ENCODE peak calls at places on chromosome 15, in nine cellular contexts. Q is ovary, M is A549, L is H54, T is GM12891, H is HCT116, K is transverse colon, O is IMR-90, Y is uterus. W is an unnamed sample.

GRCh38 chr15:48086162-48086561 is 34.6 kb upstream of the SLC24A5 start:
- DNase-seq in Q (no peak), M (no peak), L (no peak), T (no peak), H (no peak), K (no peak), O (no peak), Y (no peak), W (no peak)

GRCh38 chr15:80309769-80310384 is 57.9 kb upstream of the CTXND1 start:
- DNase-seq in Q (no peak), M (peak), L (peak), T (no peak), H (peak), K (no peak), O (peak), Y (no peak), W (peak)

GRCh38 chr15:70323111-70323851 is 225.6 kb upstream of the TLE3 start:
- DNase-seq in Q (peak), M (no peak), L (no peak), T (no peak), H (no peak), K (peak), O (no peak), Y (peak), W (peak)

GRCh38 chr15:64264511-64264910 is 91.5 kb downstream of the CSNK1G1 start:
- DNase-seq in Q (no peak), M (no peak), L (no peak), T (no peak), H (no peak), K (no peak), O (no peak), Y (no peak), W (no peak)

GRCh38 chr15:100116416-100117190 is 225.2 kb downstream of the ADAMTS17 start:
- DNase-seq in Q (peak), M (no peak), L (no peak), T (no peak), H (no peak), K (no peak), O (no peak), Y (peak), W (no peak)

GRCh38 chr15:72113347-72114031 is 4.5 kb downstream of the MYO9A start:
- DNase-seq in Q (no peak), M (no peak), L (no peak), T (no peak), H (no peak), K (no peak), O (peak), Y (no peak), W (no peak)

GRCh38 chr15:42931702-42932486 is 11.3 kb upstream of the TTBK2 start:
- DNase-seq in Q (no peak), M (no peak), L (no peak), T (no peak), H (no peak), K (no peak), O (no peak), Y (no peak), W (no peak)

GRCh38 chr15:55627730-55628368 is 39.7 kb upstream of the PYGO1 start:
- DNase-seq in Q (no peak), M (peak), L (peak), T (no peak), H (peak), K (no peak), O (peak), Y (no peak), W (peak)

GRCh38 chr15:75647370-75648155 is at the start of gene SNX33:
- DNase-seq in Q (peak), M (peak), L (no peak), T (peak), H (no peak), K (peak), O (peak), Y (peak), W (peak)
- TF ChIP-seq POLR2A in Q (peak), M (peak), L (peak), T (no peak), H (peak), K (peak), O (peak), Y (no peak), W (no peak)

DNA sequence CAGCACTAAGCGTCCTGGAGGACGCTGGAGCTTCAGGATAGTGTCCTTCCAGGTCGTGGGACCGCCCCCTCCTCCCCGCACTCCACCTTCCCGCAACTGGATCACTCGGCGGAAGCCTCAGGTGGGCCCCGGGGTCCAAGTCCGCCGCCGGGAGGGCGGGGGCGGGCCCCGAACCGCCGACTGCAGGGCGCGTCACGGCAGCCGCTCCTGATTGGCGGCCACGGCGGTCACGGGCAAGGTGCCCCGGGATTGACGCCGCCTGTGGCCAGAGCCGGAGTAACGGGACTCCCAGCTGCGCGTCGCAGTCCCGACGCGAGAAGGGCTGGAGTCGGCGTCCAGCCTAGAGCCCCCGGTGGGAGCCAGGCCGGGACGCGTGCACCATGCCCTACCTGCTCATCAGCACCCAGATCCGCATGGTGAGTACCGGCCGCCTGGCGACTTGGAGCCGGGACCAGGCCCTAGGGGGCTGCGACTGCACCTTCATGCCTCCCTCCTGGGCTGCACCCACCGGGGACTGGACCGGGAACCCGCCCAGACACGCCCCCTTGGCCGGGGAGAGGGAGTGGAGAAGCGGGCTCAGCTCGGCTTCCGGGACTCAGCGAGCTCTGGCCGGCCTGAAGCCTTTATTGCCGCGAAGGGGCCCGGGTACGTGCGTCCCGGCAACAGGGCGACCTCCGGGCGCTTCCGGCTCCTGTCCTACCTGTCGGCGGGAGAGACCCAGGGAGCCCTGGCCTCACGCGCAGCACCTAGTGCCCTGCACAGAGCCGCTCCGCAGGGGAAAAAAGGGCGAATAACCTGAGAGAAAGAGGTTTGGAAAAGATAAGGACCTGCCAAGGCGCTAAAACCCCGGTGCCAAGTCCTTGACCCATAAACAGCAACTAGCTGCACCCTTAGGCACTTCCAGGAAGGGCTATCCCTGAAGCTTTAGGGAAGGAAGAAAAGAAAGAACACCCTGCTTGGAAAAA is at the start of gene GCHFR:
- DNase-seq in Q (peak), M (peak), L (no peak), T (peak), H (no peak), K (peak), O (peak), Y (peak), W (peak)
- TF ChIP-seq POLR2A in Q (peak), M (peak), L (no peak), T (no peak), H (peak), K (peak), O (no peak), Y (no peak), W (peak)

GRCh38 chr15:47013446-47013845 is 703.9 kb upstream of the SEMA6D start:
- DNase-seq in Q (no peak), M (no peak), L (no peak), T (no peak), H (no peak), K (no peak), O (no peak), Y (no peak), W (no peak)
- TF ChIP-seq POLR2A in Q (no peak), M (no peak), L (no peak), T (no peak), H (no peak), K (no peak), O (no peak), Y (no peak), W (no peak)

DNA sequence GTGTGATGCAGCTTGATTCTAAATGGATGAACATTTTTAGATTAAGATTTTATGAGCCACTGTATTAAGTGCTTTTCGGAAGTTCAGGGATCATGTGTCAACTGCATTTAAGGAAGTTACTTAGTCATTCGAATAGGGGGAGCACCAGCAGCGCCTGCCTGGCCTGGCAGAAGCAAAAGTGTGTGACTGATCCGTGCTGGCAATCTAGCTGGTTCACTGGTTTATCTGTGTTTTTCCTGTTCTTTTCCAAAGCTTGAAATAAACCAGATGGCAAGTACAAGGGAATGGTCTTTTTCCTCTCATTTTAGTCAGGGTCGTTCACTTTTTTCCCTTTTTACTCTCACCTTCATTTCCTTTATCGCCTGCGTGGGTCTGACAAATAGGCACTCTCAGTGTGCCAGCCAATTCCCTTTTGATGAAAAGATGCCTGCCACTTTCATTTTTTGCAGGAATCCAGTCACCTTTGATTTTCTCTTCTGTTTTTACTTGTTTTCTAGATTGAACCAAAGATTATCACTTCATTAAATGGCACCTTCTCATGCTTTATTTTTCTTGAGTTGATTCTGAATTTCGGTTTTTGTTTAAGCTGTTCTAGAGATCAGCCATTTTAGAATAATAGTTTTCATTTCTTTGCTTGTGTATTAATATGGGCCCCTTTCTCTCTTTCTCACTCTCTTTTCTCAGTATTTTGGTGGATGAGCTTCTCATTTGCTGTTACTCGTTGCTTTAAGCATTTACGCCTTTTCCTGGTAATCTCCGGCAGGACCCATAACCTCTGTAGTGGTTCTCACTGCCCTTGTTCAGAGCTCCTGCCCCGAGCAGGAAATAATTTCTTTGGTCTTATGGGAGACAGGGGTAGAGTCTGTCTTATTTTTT is 2.8 kb downstream of the ABHD2 start:
- DNase-seq in Q (peak), M (peak), L (no peak), T (no peak), H (no peak), K (peak), O (peak), Y (peak), W (peak)
- TF ChIP-seq POLR2A in Q (no peak), M (no peak), L (no peak), T (peak), H (no peak), K (peak), O (no peak), Y (peak), W (no peak)

GRCh38 chr15:92920595-92921169 is 20.6 kb downstream of the CHD2 start:
- DNase-seq in Q (no peak), M (no peak), L (no peak), T (no peak), H (no peak), K (no peak), O (no peak), Y (no peak), W (no peak)

GRCh38 chr15:92914768-92915221 is 14.7 kb downstream of the CHD2 start:
- DNase-seq in Q (no peak), M (peak), L (no peak), T (no peak), H (no peak), K (no peak), O (no peak), Y (no peak), W (peak)

GRCh38 chr15:92915766-92916435 is 15.8 kb downstream of the CHD2 start:
- DNase-seq in Q (no peak), M (no peak), L (no peak), T (no peak), H (no peak), K (no peak), O (peak), Y (no peak), W (no peak)

GRCh38 chr15:92921215-92922131 is 21.3 kb downstream of the CHD2 start:
- DNase-seq in Q (no peak), M (peak), L (no peak), T (no peak), H (peak), K (no peak), O (peak), Y (no peak), W (no peak)

GRCh38 chr15:92917606-92918407 is 17.7 kb downstream of the CHD2 start:
- DNase-seq in Q (peak), M (peak), L (no peak), T (peak), H (peak), K (peak), O (peak), Y (peak), W (peak)
- TF ChIP-seq POLR2A in Q (no peak), M (no peak), L (no peak), T (no peak), H (no peak), K (no peak), O (peak), Y (peak), W (no peak)

W was measured in NB4.